ENCODE peak calls at places on chromosomes 13 and 19, in four cellular contexts. D is aorta; M is H1; G is CD8-positive, alpha-beta T cell. O is an unnamed sample. For H3K36me3 and H3K9me3, the result is how much of the 10 kb centered on the place peaks cover.

GRCh38 chr13:102484329-102484728 is 82.5 kb upstream of the FGF14 start:
- DNase-seq in D (no peak), M (no peak), G (no peak), O (peak)

GRCh38 chr13:97445504-97446187 is 11.7 kb downstream of the RAP2A start:
- DNase-seq in D (no peak), M (no peak), G (no peak), O (no peak)

GRCh38 chr19:8361921-8362793 is 1.8 kb upstream of the ANGPTL4 start:
- DNase-seq in D (peak), M (no peak), G (no peak), O (no peak)

GRCh38 chr13:34657716-34658115 is 284.4 kb upstream of the NBEA start:
- DNase-seq in D (no peak), M (no peak), G (no peak), O (no peak)

GRCh38 chr19:30024091-30024490 is 82.1 kb downstream of the URI1 start:
- DNase-seq in D (no peak), M (no peak), G (no peak), O (no peak)

GRCh38 chr19:47013041-47013517 is 6.6 kb upstream of the NPAS1 start:
- DNase-seq in D (peak), M (peak), G (peak), O (peak)

GRCh38 chr19:13132471-13133166 is 14.6 kb downstream of the NACC1 start:
- DNase-seq in D (no peak), M (no peak), G (no peak), O (no peak)

GRCh38 chr19:43534811-43535761 is 2.1 kb downstream of the ZNF575 start:
- DNase-seq in D (peak), M (peak), G (peak), O (peak)

GRCh38 chr13:39281539-39282150 is 243.4 kb downstream of the NHLRC3 start:
- DNase-seq in D (no peak), M (no peak), G (no peak), O (no peak)

GRCh38 chr13:38783992-38784875 is 97.4 kb downstream of the FREM2 start:
- DNase-seq in D (peak), M (no peak), G (no peak), O (no peak)

GRCh38 chr13:33409673-33410072 is 124.1 kb upstream of the STARD13 start:
- DNase-seq in D (no peak), M (no peak), G (no peak), O (no peak)

GRCh38 chr13:23750383-23751121 is 138.6 kb downstream of the MIPEP start:
- DNase-seq in D (no peak), M (no peak), G (no peak), O (no peak)

GRCh38 chr13:27839809-27840467 is 47.7 kb downstream of the GSX1 start:
- DNase-seq in D (no peak), M (no peak), G (no peak), O (no peak)

GRCh38 chr13:81872581-81872980 is 1531.7 kb upstream of the SPRY2 start:
- DNase-seq in D (no peak), M (no peak), G (no peak), O (no peak)

GRCh38 chr13:81874681-81875661 is 1534.0 kb upstream of the SPRY2 start:
- DNase-seq in D (no peak), M (peak), G (no peak), O (no peak)

GRCh38 chr13:81874253-81874652 is 1533.3 kb upstream of the SPRY2 start:
- DNase-seq in D (no peak), M (no peak), G (no peak), O (no peak)
- H3K4me3 ChIP-seq in D (no peak), M (peak), G (no peak), O (no peak)

DNA sequence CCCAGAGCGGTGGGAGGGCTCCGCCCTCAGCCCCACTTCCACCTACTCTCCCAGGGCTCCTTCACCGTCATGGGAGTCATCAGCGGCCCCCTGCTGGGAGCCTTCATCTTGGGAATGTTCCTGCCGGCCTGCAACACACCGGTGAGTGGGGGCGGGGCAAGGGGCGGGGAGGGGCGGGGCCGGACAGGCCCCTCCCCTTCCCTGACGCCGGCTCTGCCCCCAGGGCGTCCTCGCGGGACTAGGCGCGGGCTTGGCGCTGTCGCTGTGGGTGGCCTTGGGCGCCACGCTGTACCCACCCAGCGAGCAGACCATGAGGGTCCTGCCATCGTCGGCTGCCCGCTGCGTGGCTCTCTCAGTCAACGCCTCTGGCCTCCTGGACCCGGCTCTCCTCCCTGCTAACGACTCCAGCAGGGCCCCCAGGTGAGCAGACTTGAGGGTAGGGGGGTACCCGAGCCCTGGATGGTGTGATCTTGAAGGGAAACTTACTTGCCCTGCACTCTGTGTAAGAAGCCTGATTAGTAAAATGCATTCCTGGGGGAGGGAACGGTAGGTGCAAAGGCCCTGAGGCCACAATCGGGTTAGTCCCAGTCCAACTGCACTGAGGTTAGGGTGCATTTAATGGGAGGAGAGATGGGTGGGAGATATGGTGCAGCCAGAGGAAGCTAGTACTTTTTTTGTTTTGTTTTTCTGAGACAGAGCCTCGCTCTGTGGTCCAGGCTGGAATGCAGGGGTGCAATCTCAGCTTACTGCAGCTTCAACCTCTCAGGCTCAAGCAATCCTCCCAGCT is 12.1 kb downstream of the SLC5A5 start:
- DNase-seq in D (no peak), M (no peak), G (no peak), O (no peak)
- H3K36me3 ChIP-seq in D (under half), M (under half), G (under half), O (under half)

GRCh38 chr19:27905074-27905473 is 1307.9 kb downstream of the UQCRFS1 start:
- DNase-seq in D (no peak), M (no peak), G (no peak), O (no peak)

GRCh38 chr19:27906081-27906480 is 1306.9 kb downstream of the UQCRFS1 start:
- DNase-seq in D (no peak), M (no peak), G (no peak), O (no peak)

GRCh38 chr19:27909861-27910260 is 1303.1 kb downstream of the UQCRFS1 start:
- DNase-seq in D (no peak), M (no peak), G (no peak), O (no peak)

GRCh38 chr19:27911122-27911898 is 1301.6 kb downstream of the UQCRFS1 start:
- DNase-seq in D (no peak), M (no peak), G (no peak), O (no peak)

GRCh38 chr19:27909185-27909840 is 1303.6 kb downstream of the UQCRFS1 start:
- DNase-seq in D (no peak), M (no peak), G (no peak), O (no peak)
- H3K9me3 ChIP-seq in D (under half), M (half or more), G (under half), O (under half)

GRCh38 chr13:43368003-43368402 is 344.6 kb downstream of the DNAJC15 start:
- DNase-seq in D (no peak), M (no peak), G (no peak), O (no peak)
- H3K4me3 ChIP-seq in D (peak), M (no peak), G (peak), O (no peak)

GRCh38 chr19:18537431-18537830 is 5.9 kb downstream of the FKBP8 start:
- DNase-seq in D (no peak), M (no peak), G (no peak), O (no peak)

GRCh38 chr19:18533058-18533457 is 10.3 kb downstream of the FKBP8 start:
- DNase-seq in D (no peak), M (no peak), G (no peak), O (no peak)

GRCh38 chr19:18538115-18538514 is 5.3 kb downstream of the FKBP8 start:
- DNase-seq in D (no peak), M (no peak), G (no peak), O (no peak)

GRCh38 chr19:18539372-18539771 is 4.0 kb downstream of the FKBP8 start:
- DNase-seq in D (no peak), M (no peak), G (no peak), O (no peak)

GRCh38 chr19:18536475-18536874 is 6.9 kb downstream of the FKBP8 start:
- DNase-seq in D (no peak), M (no peak), G (no peak), O (no peak)
- H3K36me3 ChIP-seq in D (under half), M (under half), G (under half), O (under half)

DNA sequence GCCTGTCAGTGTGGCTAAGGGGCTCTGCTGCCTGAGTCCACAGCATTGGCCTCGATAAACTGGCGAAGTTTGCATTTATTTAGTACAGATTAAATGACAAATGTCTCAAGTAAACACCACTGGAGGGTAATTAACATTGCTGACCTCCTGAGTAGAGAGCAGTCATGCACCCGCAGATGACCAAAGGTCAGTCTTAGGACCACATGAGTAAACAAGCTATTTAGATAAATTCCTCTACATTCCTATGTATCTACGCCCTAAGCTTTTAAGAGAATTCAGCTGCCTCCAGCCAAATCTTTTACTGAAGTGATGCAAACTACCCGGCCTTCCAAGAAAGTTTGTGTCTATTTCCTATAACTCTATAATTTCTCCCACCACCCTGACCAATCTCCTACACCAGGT is 22.9 kb downstream of the CD70 start:
- DNase-seq in D (no peak), M (no peak), G (no peak), O (peak)
- H3K9me3 ChIP-seq in D (under half), M (under half), G (under half), O (under half)

O was measured in Caco-2.